ENCODE peak calls at places on chromosomes 2 and 18, in ten cellular contexts. N is sigmoid colon, K is stomach, O is transverse colon, V is HepG2, U is H1, J is suprapubic skin, Q is SK-N-SH, S is upper lobe of left lung, H is K562. T is an unnamed sample.

GRCh38 chr2:111618577-111618930 is 265.4 kb downstream of the ANAPC1 start:
- DNase-seq in N (no peak), K (no peak), O (no peak), V (no peak), U (no peak), J (no peak), Q (no peak), S (peak; percentile 52), H (no peak), T (no peak)

GRCh38 chr18:45637546-45638327 is 22.5 kb downstream of the SLC14A2 start:
- DNase-seq in N (no peak), K (no peak), O (no peak), V (no peak), U (no peak), J (peak; percentile 51), Q (no peak), S (no peak), H (no peak), T (no peak)

GRCh38 chr2:73610111-73610510 is 32.1 kb downstream of the NAT8 start:
- DNase-seq in N (no peak), K (no peak), O (no peak), V (no peak), U (no peak), J (no peak), Q (no peak), S (no peak), H (no peak), T (no peak)

GRCh38 chr2:107743274-107743673 is 83.4 kb upstream of the RGPD4 start:
- DNase-seq in N (no peak), K (no peak), O (no peak), V (no peak), U (no peak), J (no peak), Q (no peak), S (no peak), H (peak; percentile 43), T (no peak)

GRCh38 chr2:241410739-241411176 is 54.7 kb downstream of the FARP2 start:
- DNase-seq in N (no peak), K (peak; percentile 29), O (no peak), V (peak; percentile 45), U (no peak), J (no peak), Q (no peak), S (no peak), H (peak; percentile 71), T (no peak)

GRCh38 chr18:3526421-3527354 is 76.7 kb downstream of the TGIF1 start:
- DNase-seq in N (no peak), K (no peak), O (no peak), V (peak; percentile 77), U (no peak), J (no peak), Q (peak; percentile 29), S (no peak), H (peak; percentile 86), T (no peak)

GRCh38 chr2:72129676-72130340 is 17.9 kb downstream of the CYP26B1 start:
- DNase-seq in N (no peak), K (no peak), O (no peak), V (no peak), U (no peak), J (peak; percentile 55), Q (peak; percentile 6), S (no peak), H (no peak), T (no peak)

GRCh38 chr2:105324732-105325131 is 4.8 kb downstream of the TGFBRAP1 start:
- DNase-seq in N (no peak), K (no peak), O (no peak), V (no peak), U (no peak), J (no peak), Q (no peak), S (no peak), H (no peak), T (no peak)

GRCh38 chr2:211258646-211259335 is 702.4 kb downstream of the CPS1 start:
- DNase-seq in N (no peak), K (no peak), O (no peak), V (no peak), U (no peak), J (no peak), Q (no peak), S (no peak), H (no peak), T (no peak)

GRCh38 chr2:187481543-187481942 is 33.5 kb upstream of the CALCRL start:
- DNase-seq in N (no peak), K (no peak), O (no peak), V (no peak), U (no peak), J (no peak), Q (no peak), S (no peak), H (no peak), T (no peak)
- TF ChIP-seq EP300 in N (no peak), K (no peak), O (no peak), V (no peak), U (no peak), J (no peak), Q (no peak), S (no peak), H (no peak), T (no peak)

GRCh38 chr18:37997695-37998094 is 432.1 kb upstream of the CELF4 start:
- DNase-seq in N (no peak), K (no peak), O (no peak), V (no peak), U (no peak), J (no peak), Q (no peak), S (no peak), H (no peak), T (no peak)
- H3K4me1 ChIP-seq in N (no peaks in the 10 kb centered on the region), K (no peaks in the 10 kb centered on the region), O (no peaks in the 10 kb centered on the region), V (no peaks in the 10 kb centered on the region), U (no peaks in the 10 kb centered on the region), J (no peaks in the 10 kb centered on the region), Q (no peaks in the 10 kb centered on the region), S (no peaks in the 10 kb centered on the region), H (no peaks in the 10 kb centered on the region), T (no peaks in the 10 kb centered on the region)

GRCh38 chr2:181770145-181770544 is 89.8 kb upstream of the NEUROD1 start:
- DNase-seq in N (no peak), K (no peak), O (no peak), V (no peak), U (no peak), J (no peak), Q (no peak), S (no peak), H (no peak), T (no peak)
- TF ChIP-seq POLR2AphosphoS5 in N (no peak), K (no peak), O (no peak), V (no peak), U (no peak), J (no peak), Q (no peak), S (no peak), H (no peak), T (no peak)

GRCh38 chr2:84861539-84861938 is 19.3 kb downstream of the TRABD2A start:
- DNase-seq in N (no peak), K (no peak), O (no peak), V (no peak), U (no peak), J (no peak), Q (no peak), S (no peak), H (no peak), T (no peak)
- TF ChIP-seq EP300 in N (no peak), K (no peak), O (no peak), V (no peak), U (no peak), J (no peak), Q (no peak), S (no peak), H (no peak), T (no peak)

DNA sequence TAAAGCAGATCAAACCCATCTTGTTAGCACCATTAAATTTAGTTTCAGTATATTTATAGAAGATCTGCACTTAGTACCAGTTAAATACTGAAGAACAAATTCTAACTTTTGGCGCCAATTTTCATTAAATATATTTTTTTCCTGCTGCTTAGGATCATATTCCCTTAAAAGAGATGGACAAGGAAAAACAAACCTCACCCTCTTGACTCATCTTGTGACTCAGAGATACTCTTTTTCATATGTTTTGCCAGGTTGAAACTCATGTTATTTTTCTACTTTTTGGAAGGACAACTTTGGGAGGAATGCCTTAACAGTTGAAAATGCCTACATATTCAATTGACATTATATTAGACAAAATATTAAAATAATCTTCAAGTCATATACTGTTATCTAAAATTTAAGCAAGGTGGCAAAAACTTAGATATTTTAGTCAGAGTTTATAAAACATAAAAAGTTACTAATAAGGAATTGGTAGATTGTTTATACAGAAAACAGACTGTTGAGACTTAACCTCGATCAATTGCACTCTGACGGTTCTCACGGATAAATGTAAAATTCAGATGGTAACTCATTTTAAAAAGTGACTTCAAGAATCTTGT is 36.2 kb downstream of the PNO1 start:
- DNase-seq in N (no peak), K (no peak), O (no peak), V (no peak), U (no peak), J (no peak), Q (no peak), S (no peak), H (no peak), T (no peak)
- H3K4me1 ChIP-seq in N (peaks cover 61% of the 10 kb centered on the region), K (peaks cover 73% of the 10 kb centered on the region), O (peaks cover 67% of the 10 kb centered on the region), V (peaks cover 31% of the 10 kb centered on the region), U (no peaks in the 10 kb centered on the region), J (peaks cover 49% of the 10 kb centered on the region), Q (peaks cover 2% of the 10 kb centered on the region), S (peaks cover 38% of the 10 kb centered on the region), H (peaks cover 5% of the 10 kb centered on the region), T (peaks cover 69% of the 10 kb centered on the region)

GRCh38 chr2:218569038-218569431 is 396 bp downstream of the CNOT9 start:
- DNase-seq in N (peak; percentile 78), K (peak; percentile 40), O (peak; percentile 52), V (peak; percentile 73), U (no peak), J (peak; percentile 80), Q (peak; percentile 55), S (peak; percentile 54), H (peak; percentile 55), T (peak; percentile 91)
- TF ChIP-seq POLR2AphosphoS5 in N (no peak), K (no peak), O (no peak), V (no peak), U (no peak), J (no peak), Q (no peak), S (no peak), H (no peak), T (no peak)

DNA sequence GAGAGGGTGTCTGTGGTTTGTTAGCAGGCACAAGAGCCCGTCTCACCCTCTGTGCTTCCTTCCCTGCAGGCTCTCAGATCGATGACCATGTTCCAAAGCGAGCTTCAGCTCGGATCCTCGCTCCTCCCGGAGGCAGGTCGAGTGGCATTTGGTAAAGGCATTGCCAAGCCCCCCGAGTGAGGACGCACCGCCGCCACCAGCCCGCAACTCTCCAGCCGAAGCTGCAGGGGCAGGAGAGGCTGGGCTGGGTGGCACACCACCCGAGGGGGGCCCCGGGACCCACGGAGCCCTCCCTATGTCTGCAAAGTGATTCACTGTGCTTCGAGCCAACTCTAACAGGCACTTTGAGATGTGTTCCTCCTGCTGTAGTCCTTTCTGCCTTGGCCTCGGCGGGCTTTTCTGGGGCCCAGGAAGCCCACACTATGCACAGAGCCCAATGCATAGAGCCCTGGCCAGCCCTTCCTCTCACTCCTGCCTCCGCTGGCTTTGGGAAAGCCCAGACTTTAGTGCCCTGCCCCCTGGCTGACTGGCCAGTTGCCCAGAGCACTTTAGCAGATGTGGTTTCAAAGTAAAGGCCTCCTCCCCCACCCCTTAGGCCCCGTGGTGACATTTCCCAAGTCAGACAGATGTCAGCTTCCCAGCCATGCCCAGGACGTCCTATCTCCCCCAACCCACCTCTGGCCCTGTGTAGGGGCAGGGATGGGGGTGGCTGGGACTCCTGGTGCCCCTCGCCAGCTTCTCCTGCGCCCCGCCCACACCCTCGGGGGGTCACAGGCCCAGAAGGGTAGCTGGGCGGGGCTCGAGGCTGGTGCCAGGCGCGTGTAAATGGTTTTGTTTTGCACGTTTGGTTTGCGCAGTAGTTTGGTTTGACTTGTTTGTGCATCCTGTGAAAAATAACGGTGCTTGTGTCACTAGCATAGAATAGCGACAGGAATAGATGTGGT is 23.3 kb upstream of the MAPRE3 start:
- DNase-seq in N (no peak), K (peak; percentile 66), O (peak; percentile 54), V (peak; percentile 35), U (no peak), J (no peak), Q (peak; percentile 80), S (peak; percentile 84), H (peak; percentile 36), T (no peak)
- TF ChIP-seq EP300 in N (no peak), K (no peak), O (no peak), V (no peak), U (no peak), J (no peak), Q (peak; percentile 21), S (no peak), H (no peak), T (no peak)

T was measured in esophagus muscularis mucosa.